ENCODE peak calls at places on chromosomes 11 and 22, in ten cellular contexts. D is lower lobe of right lung; B is colonic mucosa; I is cardiac muscle cell; F is right cardiac atrium; M is GM23248; Z is CD8-positive, alpha-beta memory T cell; N is ovary; L is pancreas; E is thoracic aorta. C is an unnamed sample.

GRCh38 chr11:125075242-125075625 is 12.1 kb downstream of the SLC37A2 start:
- DNase-seq in D (no peak), B (no peak), I (no peak), F (peak; percentile 29), M (no peak), Z (no peak), N (no peak), L (no peak), E (no peak), C (no peak)

GRCh38 chr11:23359297-23359696 is 499.0 kb upstream of the CCDC179 start:
- DNase-seq in D (no peak), B (peak; percentile 23), I (no peak), F (no peak), M (peak; percentile 72), Z (no peak), N (no peak), L (no peak), E (no peak), C (no peak)

GRCh38 chr11:2101171-2101675 is 38.0 kb downstream of the IGF2 start:
- DNase-seq in D (peak; percentile 32), B (no peak), I (no peak), F (no peak), M (no peak), Z (no peak), N (no peak), L (peak; percentile 17), E (no peak), C (no peak)

GRCh38 chr11:62607729-62608128 is 4.8 kb downstream of the EML3 start:
- DNase-seq in D (no peak), B (no peak), I (no peak), F (peak; percentile 44), M (no peak), Z (no peak), N (no peak), L (no peak), E (no peak), C (no peak)

GRCh38 chr11:117300301-117300700 is 9.2 kb downstream of the BACE1-AS start:
- DNase-seq in D (no peak), B (no peak), I (peak; percentile 51), F (peak; percentile 81), M (peak; percentile 52), Z (no peak), N (peak; percentile 85), L (peak; percentile 72), E (no peak), C (peak; percentile 34)

GRCh38 chr22:46079861-46080821 is 70.2 kb upstream of the PPARA start:
- DNase-seq in D (peak; percentile 56), B (no peak), I (no peak), F (peak; percentile 91), M (peak; percentile 96), Z (no peak), N (peak; percentile 67), L (peak; percentile 83), E (peak; percentile 76), C (peak; percentile 77)

GRCh38 chr22:44448271-44448780 is 49.7 kb downstream of the RTL6 start:
- DNase-seq in D (no peak), B (no peak), I (no peak), F (peak; percentile 93), M (peak; percentile 98), Z (no peak), N (peak; percentile 78), L (no peak), E (peak; percentile 46), C (peak; percentile 70)

GRCh38 chr11:63901660-63902059 is 15.3 kb downstream of the RCOR2 start:
- DNase-seq in D (no peak), B (no peak), I (no peak), F (no peak), M (peak; percentile 45), Z (no peak), N (no peak), L (no peak), E (no peak), C (no peak)

GRCh38 chr22:42816339-42816738 is 40.7 kb downstream of the ARFGAP3 start:
- DNase-seq in D (no peak), B (no peak), I (peak; percentile 36), F (no peak), M (no peak), Z (no peak), N (no peak), L (no peak), E (no peak), C (no peak)

GRCh38 chr22:42819412-42820069 is 37.5 kb downstream of the ARFGAP3 start:
- DNase-seq in D (no peak), B (no peak), I (no peak), F (no peak), M (no peak), Z (no peak), N (no peak), L (no peak), E (no peak), C (no peak)

GRCh38 chr22:42820075-42820763 is 36.9 kb downstream of the ARFGAP3 start:
- DNase-seq in D (no peak), B (no peak), I (peak; percentile 42), F (no peak), M (peak; percentile 87), Z (no peak), N (no peak), L (no peak), E (no peak), C (no peak)

GRCh38 chr22:42814616-42815015 is 42.5 kb downstream of the ARFGAP3 start:
- DNase-seq in D (no peak), B (no peak), I (no peak), F (no peak), M (no peak), Z (no peak), N (no peak), L (no peak), E (no peak), C (no peak)

DNA sequence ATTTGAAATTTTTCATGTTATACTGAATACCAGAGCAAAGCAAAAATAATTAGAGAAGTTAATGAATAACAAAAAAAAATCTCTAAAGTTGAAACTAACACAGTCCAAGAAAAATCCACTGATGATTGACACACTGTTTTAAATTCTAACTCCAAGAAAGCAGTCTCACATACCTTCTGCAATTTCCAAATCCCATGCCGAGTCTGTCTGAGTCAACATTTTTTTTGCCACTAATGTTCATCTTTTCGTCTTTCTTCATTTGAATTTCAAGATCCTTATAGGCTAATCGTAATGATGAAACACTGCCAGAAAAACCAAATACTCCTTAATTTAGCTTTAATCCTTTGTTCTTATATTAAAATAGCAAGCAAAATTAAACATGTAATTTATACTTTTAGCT is 39.5 kb downstream of the ARFGAP3 start:
- DNase-seq in D (no peak), B (no peak), I (no peak), F (no peak), M (peak; percentile 35), Z (no peak), N (no peak), L (no peak), E (no peak), C (no peak)
- H3K4me3 ChIP-seq in D (no peak overlapping the region), B (no peak overlapping the region), I (no peak overlapping the region), F (no peak overlapping the region), M (no peak overlapping the region), Z (no peak overlapping the region), N (no peak overlapping the region), L (no peak overlapping the region), E (no peak overlapping the region), C (no peak overlapping the region)

DNA sequence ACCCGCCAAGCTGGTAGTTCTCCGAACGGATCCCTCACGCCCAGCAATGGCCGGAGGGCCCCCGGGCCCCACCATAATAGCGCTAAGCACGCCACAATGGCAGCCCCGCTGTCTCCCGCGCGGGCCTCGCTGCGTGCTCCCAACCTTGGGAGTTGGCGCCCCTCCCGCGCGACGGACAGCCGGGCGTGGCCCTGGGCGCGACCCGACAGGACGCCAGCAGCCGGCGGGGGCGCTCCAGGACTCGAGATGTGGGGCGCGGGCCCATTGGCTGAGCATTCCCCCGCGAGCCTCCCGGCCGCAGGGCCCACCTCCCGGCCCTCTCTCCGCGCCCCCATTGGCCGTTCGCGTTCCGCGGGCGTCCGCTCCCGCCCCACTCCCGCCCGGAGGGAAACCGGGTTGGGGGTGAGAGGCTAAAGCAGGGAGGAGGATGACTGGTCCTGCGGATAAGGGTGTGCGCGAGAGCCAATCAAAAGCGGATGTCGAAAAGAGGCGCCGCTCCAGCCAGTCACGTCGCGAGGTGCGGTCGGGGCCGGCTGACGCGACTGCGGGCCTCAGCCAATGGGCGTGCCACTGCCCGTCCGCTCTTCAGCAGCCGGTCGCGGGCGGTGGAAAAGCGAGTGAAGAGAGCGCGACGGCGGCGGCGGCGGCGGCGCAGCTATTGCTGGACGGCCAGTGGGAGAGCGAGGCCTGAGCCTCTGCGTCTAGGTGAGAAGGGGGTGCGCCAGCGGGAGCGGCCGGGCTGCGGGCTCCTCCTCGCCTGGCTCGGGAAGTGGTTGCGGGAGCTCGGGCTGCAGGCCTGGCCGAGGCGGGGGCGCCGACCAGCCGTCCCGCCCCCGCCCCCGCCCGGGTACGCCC is at the start of gene FAR1:
- DNase-seq in D (peak; percentile 99), B (peak; percentile 98), I (peak; percentile 98), F (peak; percentile 99), M (peak; percentile 99), Z (peak; percentile 93), N (peak; percentile 95), L (peak; percentile 98), E (peak; percentile 87), C (peak; percentile 98)
- H3K4me1 ChIP-seq in D (peaks cover 33% of the 10 kb centered on the region), B (peaks cover 6% of the 10 kb centered on the region), I (peaks cover 3% of the 10 kb centered on the region), F (peaks cover 2% of the 10 kb centered on the region), M (peaks cover 22% of the 10 kb centered on the region), Z (peaks cover 23% of the 10 kb centered on the region), N (peaks cover 4% of the 10 kb centered on the region), L (peaks cover 13% of the 10 kb centered on the region), E (peaks cover 16% of the 10 kb centered on the region), C (peaks cover 26% of the 10 kb centered on the region)

GRCh38 chr22:37809672-37810333 is 2.1 kb downstream of the GCAT start:
- DNase-seq in D (no peak), B (no peak), I (no peak), F (no peak), M (no peak), Z (no peak), N (no peak), L (peak; percentile 87), E (no peak), C (no peak)
- H3K4me3 ChIP-seq in D (no peak overlapping the region), B (no peak overlapping the region), I (no peak overlapping the region), F (no peak overlapping the region), M (no peak overlapping the region), Z (no peak overlapping the region), N (no peak overlapping the region), L (no peak overlapping the region), E (no peak overlapping the region), C (no peak overlapping the region)

GRCh38 chr11:128503231-128503991 is 83.9 kb downstream of the ETS1 start:
- DNase-seq in D (no peak), B (no peak), I (no peak), F (no peak), M (peak; percentile 96), Z (no peak), N (no peak), L (no peak), E (no peak), C (no peak)

GRCh38 chr11:128506384-128506783 is 81.0 kb downstream of the ETS1 start:
- DNase-seq in D (no peak), B (no peak), I (no peak), F (no peak), M (no peak), Z (no peak), N (no peak), L (no peak), E (no peak), C (no peak)

GRCh38 chr11:128505449-128506058 is 81.8 kb downstream of the ETS1 start:
- DNase-seq in D (no peak), B (no peak), I (no peak), F (no peak), M (no peak), Z (no peak), N (no peak), L (no peak), E (no peak), C (no peak)

GRCh38 chr11:128502736-128503135 is 84.6 kb downstream of the ETS1 start:
- DNase-seq in D (no peak), B (no peak), I (no peak), F (no peak), M (peak; percentile 93), Z (no peak), N (no peak), L (no peak), E (no peak), C (no peak)

GRCh38 chr11:128504489-128504888 is 82.9 kb downstream of the ETS1 start:
- DNase-seq in D (no peak), B (no peak), I (no peak), F (no peak), M (peak; percentile 60), Z (no peak), N (no peak), L (no peak), E (no peak), C (no peak)
- H3K4me1 ChIP-seq in D (peaks cover 99% of the 10 kb centered on the region), B (peaks cover 11% of the 10 kb centered on the region), I (peaks cover 11% of the 10 kb centered on the region), F (peaks cover 38% of the 10 kb centered on the region), M (peaks cover 95% of the 10 kb centered on the region), Z (peaks cover 99% of the 10 kb centered on the region), N (peaks cover 25% of the 10 kb centered on the region), L (peaks cover 8% of the 10 kb centered on the region), E (peaks cover 96% of the 10 kb centered on the region), C (peaks cover 100% of the 10 kb centered on the region)

C was measured in heart right ventricle.